ENCODE peak calls at places on chromosomes 13 and 19, in seven cellular contexts. M is testis; F is upper lobe of right lung; L is mucosa of descending colon; N is heart left ventricle; V is effector memory CD4-positive, alpha-beta T cell; J is mammary epithelial cell. G is an unnamed sample.

GRCh38 chr13:102289606-102290005 is 112.2 kb downstream of the FGF14 start:
- DNase-seq in M (no peak), F (no peak), L (no peak), N (no peak), V (no peak), J (peak; percentile 41), G (no peak)

GRCh38 chr13:113489549-113490495 is 689 bp downstream of the DCUN1D2 start:
- DNase-seq in M (peak; percentile 50), F (no peak), L (no peak), N (no peak), V (no peak), J (peak; percentile 38), G (peak; percentile 39)

GRCh38 chr13:110644892-110645521 is 29.7 kb downstream of the NAXD start:
- DNase-seq in M (peak; percentile 74), F (peak; percentile 84), L (peak; percentile 69), N (peak; percentile 78), V (no peak), J (peak; percentile 44), G (peak; percentile 66)

GRCh38 chr19:28519950-28520861 is 692.7 kb downstream of the UQCRFS1 start:
- DNase-seq in M (no peak), F (no peak), L (no peak), N (no peak), V (no peak), J (no peak), G (no peak)

GRCh38 chr19:1811472-1811894 is 593 bp downstream of the ATP8B3 start:
- DNase-seq in M (no peak), F (peak; percentile 82), L (peak; percentile 74), N (peak; percentile 56), V (peak; percentile 59), J (peak; percentile 84), G (peak; percentile 82)

GRCh38 chr19:678791-679388 is 2.7 kb downstream of the FSTL3 start:
- DNase-seq in M (no peak), F (no peak), L (no peak), N (no peak), V (no peak), J (no peak), G (no peak)

GRCh38 chr19:1619703-1620102 is 14.4 kb upstream of the UQCR11 start:
- DNase-seq in M (no peak), F (no peak), L (no peak), N (no peak), V (no peak), J (no peak), G (no peak)

GRCh38 chr13:33855371-33855895 is 37.5 kb downstream of the RFC3 start:
- DNase-seq in M (no peak), F (no peak), L (no peak), N (no peak), V (no peak), J (no peak), G (no peak)

GRCh38 chr13:32225494-32225931 is 89.7 kb downstream of the ZAR1L start:
- DNase-seq in M (no peak), F (no peak), L (no peak), N (no peak), V (no peak), J (no peak), G (no peak)

GRCh38 chr13:64272681-64273080 is 2857.0 kb upstream of the PCDH20 start:
- DNase-seq in M (no peak), F (no peak), L (no peak), N (no peak), V (no peak), J (no peak), G (no peak)

GRCh38 chr13:52665325-52665724 is 12.7 kb downstream of the SUGT1 start:
- DNase-seq in M (no peak), F (no peak), L (no peak), N (no peak), V (no peak), J (peak; percentile 37), G (no peak)

GRCh38 chr19:1278074-1278473 is 2.7 kb downstream of the FAM174C start:
- DNase-seq in M (no peak), F (no peak), L (peak; percentile 50), N (no peak), V (no peak), J (no peak), G (no peak)

GRCh38 chr19:49761625-49762311 is 1.3 kb downstream of the TSKS start:
- DNase-seq in M (peak; percentile 54), F (no peak), L (no peak), N (peak; percentile 50), V (no peak), J (no peak), G (no peak)

GRCh38 chr19:403221-404036 is 5.5 kb downstream of the C2CD4C start:
- DNase-seq in M (no peak), F (peak; percentile 51), L (no peak), N (no peak), V (no peak), J (no peak), G (no peak)

DNA sequence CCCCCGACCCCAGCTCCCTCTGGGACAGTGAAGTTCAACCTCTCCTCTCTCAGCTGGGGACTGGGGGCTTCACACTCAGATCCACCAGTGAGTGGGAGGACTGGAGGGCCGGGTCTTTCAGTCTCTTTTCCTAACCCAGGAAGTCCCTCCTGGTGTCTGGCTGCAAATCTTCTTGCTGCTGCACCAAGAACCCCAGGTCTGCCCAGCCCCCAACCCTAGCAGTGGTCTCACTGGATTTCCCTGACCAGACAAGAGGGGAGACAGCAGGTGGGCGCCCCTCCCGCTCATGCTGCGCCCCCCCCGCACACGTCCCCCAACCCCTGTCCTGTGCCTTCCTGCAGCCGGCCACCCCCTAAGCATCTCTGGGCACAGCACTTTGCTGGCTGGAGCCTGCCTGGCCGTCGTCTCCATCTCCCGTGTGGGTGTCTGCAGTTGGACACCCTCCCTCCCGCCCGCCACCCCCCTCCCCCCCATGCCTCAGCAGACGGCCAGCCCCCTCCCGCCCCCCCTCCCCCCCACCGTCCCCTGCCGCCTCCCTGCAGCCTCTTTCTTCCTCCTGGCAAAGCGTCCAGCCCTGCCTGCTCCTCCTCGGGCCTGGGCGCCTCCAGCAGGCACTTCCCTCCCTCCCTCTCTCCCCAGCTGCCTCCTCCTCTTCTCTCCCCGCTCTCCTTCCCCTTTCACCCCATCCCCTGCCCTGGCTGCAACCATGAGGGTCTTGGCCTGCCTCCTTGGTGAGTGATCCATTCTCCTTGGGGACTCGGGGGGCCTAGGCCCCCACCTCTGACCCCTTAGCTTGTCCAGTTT is at the start of gene SSC5D:
- DNase-seq in M (peak; percentile 60), F (no peak), L (peak; percentile 37), N (peak; percentile 67), V (no peak), J (no peak), G (no peak)
- H3K4me3 ChIP-seq in M (no peak within 1 kb of the TSS), F (no peak within 1 kb of the TSS), L (no peak within 1 kb of the TSS), N (peak within 1 kb of the TSS; percentile 44), V (no peak within 1 kb of the TSS), J (no peak within 1 kb of the TSS), G (peak within 1 kb of the TSS; percentile 16)

DNA sequence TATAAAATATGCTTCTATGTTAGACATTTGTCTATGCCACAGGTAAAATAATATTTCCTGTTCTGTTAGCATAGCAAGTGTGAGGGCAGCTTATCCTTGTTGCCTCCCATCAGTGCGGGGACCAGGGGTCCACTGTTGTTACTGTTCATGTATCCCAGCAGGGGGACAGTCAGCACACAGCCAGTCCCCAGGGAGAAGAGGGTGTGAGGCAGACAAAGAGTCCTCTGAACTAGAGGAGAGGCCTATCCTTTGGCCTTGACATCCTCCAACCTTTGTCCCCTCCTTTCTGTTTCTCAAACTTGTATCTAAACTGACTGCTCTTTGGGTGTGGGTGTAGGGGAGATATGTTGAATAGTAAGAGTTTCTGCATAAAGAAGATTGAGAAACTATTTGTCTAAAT is 2.9 kb upstream of the GPR18 start:
- DNase-seq in M (no peak), F (no peak), L (no peak), N (no peak), V (no peak), J (no peak), G (no peak)
- H3K4me1 ChIP-seq in M (peaks cover 8% of the 10 kb centered on the region), F (no peaks in the 10 kb centered on the region), L (no peaks in the 10 kb centered on the region), N (peaks cover 35% of the 10 kb centered on the region), V (peaks cover 34% of the 10 kb centered on the region), J (no peaks in the 10 kb centered on the region), G (peaks cover 14% of the 10 kb centered on the region)

DNA sequence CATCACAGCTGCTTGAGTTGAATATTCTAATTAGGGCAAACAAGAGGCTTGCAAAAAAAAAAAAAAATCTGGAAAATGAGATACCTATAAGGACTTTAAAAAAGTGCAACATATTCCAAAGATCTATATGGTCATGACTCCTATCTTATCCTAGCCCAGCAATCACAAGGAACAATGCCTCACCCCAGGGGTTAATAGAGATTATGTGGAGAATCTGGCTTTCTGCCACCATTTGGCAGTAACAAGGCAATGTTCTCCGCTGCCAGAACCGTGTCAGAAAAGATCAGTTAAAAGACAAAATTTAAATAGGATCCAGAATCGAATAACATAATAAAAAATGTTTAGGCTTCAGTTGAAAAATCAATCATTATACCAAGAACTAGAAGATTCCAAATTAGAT is 1643.2 kb upstream of the PRR20A start:
- DNase-seq in M (no peak), F (no peak), L (no peak), N (no peak), V (no peak), J (no peak), G (no peak)
- H3K4me3 ChIP-seq in M (no peak overlapping the region), F (no peak overlapping the region), L (no peak overlapping the region), N (no peak overlapping the region), V (no peak overlapping the region), J (no peak overlapping the region), G (no peak overlapping the region)

GRCh38 chr19:16588089-16588823 is 16.0 kb upstream of the SLC35E1 start:
- DNase-seq in M (peak; percentile 64), F (no peak), L (peak; percentile 62), N (no peak), V (peak; percentile 57), J (peak; percentile 19), G (peak; percentile 79)

GRCh38 chr19:16587031-16588023 is 15.1 kb upstream of the SLC35E1 start:
- DNase-seq in M (peak; percentile 80), F (no peak), L (peak; percentile 51), N (no peak), V (peak; percentile 68), J (peak; percentile 61), G (peak; percentile 66)

GRCh38 chr19:16584825-16585801 is 12.9 kb upstream of the SLC35E1 start:
- DNase-seq in M (no peak), F (no peak), L (no peak), N (no peak), V (no peak), J (no peak), G (no peak)

GRCh38 chr19:16586477-16586871 is 14.3 kb upstream of the SLC35E1 start:
- DNase-seq in M (no peak), F (no peak), L (no peak), N (no peak), V (no peak), J (no peak), G (no peak)

DNA sequence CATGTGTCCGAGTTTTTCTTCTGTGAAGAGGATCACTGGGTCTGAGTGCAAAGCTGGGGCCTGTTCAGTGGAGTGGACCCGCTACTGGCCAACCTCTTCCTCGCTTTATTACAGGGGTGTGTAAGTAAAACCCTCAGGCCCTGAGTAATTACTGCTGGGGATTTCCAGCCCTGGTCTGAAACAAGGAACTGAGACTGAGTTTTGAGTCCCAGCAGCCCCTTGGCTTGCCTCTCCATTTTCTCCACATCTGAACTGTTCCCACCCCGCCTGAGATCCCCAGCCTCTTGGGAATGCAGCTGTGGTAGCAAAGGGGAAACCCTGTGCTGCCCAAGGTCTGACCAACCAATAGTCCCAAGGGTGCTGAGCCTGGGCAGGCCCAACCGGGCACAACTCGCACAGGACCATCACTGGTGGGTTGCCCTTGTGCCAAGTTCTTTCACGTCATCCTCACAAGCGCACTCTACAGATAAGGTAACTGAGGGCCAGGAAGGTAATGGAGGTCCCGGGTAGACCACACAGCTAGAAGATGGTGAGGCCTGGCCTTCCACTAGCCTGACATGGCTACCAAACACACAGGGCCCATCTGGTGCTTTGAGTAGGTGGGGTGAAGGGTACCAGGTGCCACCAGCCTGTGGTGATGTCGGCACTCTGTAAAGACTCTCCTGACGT is 13.7 kb upstream of the SLC35E1 start:
- DNase-seq in M (no peak), F (no peak), L (no peak), N (no peak), V (peak; percentile 19), J (peak; percentile 41), G (peak; percentile 62)
- H3K4me1 ChIP-seq in M (peaks cover 92% of the 10 kb centered on the region), F (peaks cover 91% of the 10 kb centered on the region), L (peaks cover 69% of the 10 kb centered on the region), N (peaks cover 95% of the 10 kb centered on the region), V (peaks cover 67% of the 10 kb centered on the region), J (peaks cover 64% of the 10 kb centered on the region), G (peaks cover 85% of the 10 kb centered on the region)